ENCODE peak calls at places on chromosomes 11 and 22, in four cellular contexts. M, B, Q and I are unnamed samples.

GRCh38 chr11:129282634-129283033 is 90.5 kb upstream of the ARHGAP32 start:
- DNase-seq in M (no peak), B (no peak), Q (no peak), I (no peak)

GRCh38 chr11:75350122-75350742 is 1.2 kb downstream of the ARRB1 start:
- DNase-seq in M (no peak), B (no peak), Q (no peak), I (no peak)

GRCh38 chr11:67118059-67118766 is 850 bp upstream of the KDM2A start:
- DNase-seq in M (no peak), B (peak), Q (peak), I (no peak)

GRCh38 chr11:126592496-126593410 is 237.3 kb downstream of the ST3GAL4 start:
- DNase-seq in M (no peak), B (no peak), Q (no peak), I (no peak)

GRCh38 chr22:49632199-49633009 is 195.3 kb downstream of the BRD1 start:
- DNase-seq in M (peak), B (peak), Q (peak), I (peak)

GRCh38 chr22:37571258-37571991 is 8.5 kb downstream of the LGALS2 start:
- DNase-seq in M (no peak), B (no peak), Q (peak), I (no peak)

GRCh38 chr11:111730031-111730430 is 36.2 kb downstream of the PPP2R1B start:
- DNase-seq in M (no peak), B (no peak), Q (no peak), I (no peak)

GRCh38 chr11:7869467-7869866 is 61.6 kb downstream of the OR10A6 start:
- DNase-seq in M (peak), B (no peak), Q (no peak), I (peak)

GRCh38 chr22:43905681-43906080 is 13.9 kb upstream of the PNPLA5 start:
- DNase-seq in M (no peak), B (no peak), Q (no peak), I (no peak)

GRCh38 chr11:2630679-2631078 is 69.1 kb downstream of the KCNQ1OT1 start:
- DNase-seq in M (no peak), B (no peak), Q (no peak), I (no peak)

GRCh38 chr22:39144101-39144815 is 8.2 kb downstream of the CBX7 start:
- DNase-seq in M (peak), B (no peak), Q (no peak), I (peak)

GRCh38 chr11:45209480-45209879 is 63.0 kb downstream of the PRDM11 start:
- DNase-seq in M (no peak), B (no peak), Q (no peak), I (no peak)

GRCh38 chr22:27605390-27605789 is 196.2 kb downstream of the MN1 start:
- DNase-seq in M (no peak), B (no peak), Q (no peak), I (no peak)

GRCh38 chr11:63829823-63830489 is 9.0 kb upstream of the MARK2 start:
- DNase-seq in M (peak), B (no peak), Q (peak), I (peak)

GRCh38 chr11:45816614-45817013 is 11.7 kb downstream of the SLC35C1 start:
- DNase-seq in M (no peak), B (no peak), Q (no peak), I (no peak)

GRCh38 chr11:35963911-35964310 is 20.0 kb downstream of the LDLRAD3 start:
- DNase-seq in M (no peak), B (no peak), Q (no peak), I (peak)

GRCh38 chr11:68574308-68574707 is 110.0 kb upstream of the GAL start:
- DNase-seq in M (no peak), B (no peak), Q (no peak), I (peak)

GRCh38 chr22:35612903-35613302 is 4.2 kb downstream of the MB start:
- DNase-seq in M (no peak), B (no peak), Q (no peak), I (no peak)

GRCh38 chr11:46367244-46367915 is 14.1 kb upstream of the MDK start:
- DNase-seq in M (peak), B (peak), Q (peak), I (peak)

GRCh38 chr11:126115253-126115540 is 52.5 kb upstream of the CDON start:
- DNase-seq in M (peak), B (no peak), Q (peak), I (no peak)

GRCh38 chr11:47355283-47356128 is 3.0 kb upstream of the MYBPC3 start:
- DNase-seq in M (peak), B (peak), Q (peak), I (peak)

GRCh38 chr11:86741489-86742435 is 58.6 kb upstream of the PRSS23 start:
- DNase-seq in M (peak), B (no peak), Q (no peak), I (peak)

GRCh38 chr11:285894-286220 is 3.1 kb upstream of the PGGHG start:
- DNase-seq in M (no peak), B (no peak), Q (peak), I (no peak)

GRCh38 chr11:518463-519202 is 11.6 kb upstream of the RNH1 start:
- DNase-seq in M (peak), B (peak), Q (peak), I (peak)

GRCh38 chr11:90476442-90477007 is 253.7 kb upstream of the CHORDC1 start:
- DNase-seq in M (peak), B (peak), Q (peak), I (peak)

GRCh38 chr11:27253200-27253599 is 109.8 kb downstream of the CCDC34 start:
- DNase-seq in M (no peak), B (no peak), Q (no peak), I (no peak)

GRCh38 chr11:85826096-85826855 is 15.3 kb upstream of the SYTL2 start:
- DNase-seq in M (peak), B (no peak), Q (peak), I (peak)

GRCh38 chr11:75468534-75469340 is 35.7 kb upstream of the KLHL35 start:
- DNase-seq in M (peak), B (peak), Q (peak), I (peak)

GRCh38 chr11:3840289-3840869 is 380 bp downstream of the RHOG start:
- DNase-seq in M (no peak), B (peak), Q (peak), I (no peak)

GRCh38 chr11:36848675-36849074 is 250.6 kb upstream of the RAG2 start:
- DNase-seq in M (no peak), B (no peak), Q (no peak), I (no peak)

GRCh38 chr22:18968011-18968749 is 32.1 kb upstream of the PRODH start:
- DNase-seq in M (peak), B (no peak), Q (no peak), I (peak)
- H3K4me3 ChIP-seq in M (no peak), B (no peak), Q (no peak), I (no peak)

GRCh38 chr11:82845336-82846036 is 54.7 kb downstream of the PRCP start:
- DNase-seq in M (no peak), B (no peak), Q (no peak), I (no peak)
- H3K4me3 ChIP-seq in M (no peak), B (no peak), Q (no peak), I (no peak)

GRCh38 chr22:46012881-46013281 is 35.9 kb upstream of the WNT7B start:
- DNase-seq in M (no peak), B (no peak), Q (peak), I (no peak)
- H3K4me3 ChIP-seq in M (no peak), B (no peak), Q (peak), I (no peak)

GRCh38 chr11:119380160-119380815 is 1.2 kb downstream of the USP2 start:
- DNase-seq in M (no peak), B (peak), Q (peak), I (no peak)
- H3K4me3 ChIP-seq in M (no peak), B (no peak), Q (no peak), I (no peak)